ENCODE peak calls at places on chromosomes 13 and 19, in nine cellular contexts. Z, G, Q, W, K, Y, F, S and P are unnamed samples.

GRCh38 chr13:78680064-78680463 is 21.1 kb upstream of the OBI1 start:
- DNase-seq in G (no peak), W (no peak), Z (no peak), Y (no peak), S (no peak), F (no peak), K (no peak), Q (no peak), P (no peak)

GRCh38 chr13:110593430-110594130 is 21.8 kb upstream of the NAXD start:
- DNase-seq in F (no peak), Q (peak), S (no peak), W (no peak), K (no peak), G (no peak), Y (peak), Z (peak), P (peak)

GRCh38 chr13:28819046-28819747 is 942 bp upstream of the MTUS2 start:
- DNase-seq in F (no peak), S (no peak), K (no peak), W (no peak), G (no peak), Q (no peak), Z (peak), Y (peak), P (no peak)

GRCh38 chr13:46751811-46752635 is 44.9 kb downstream of the ESD start:
- DNase-seq in S (peak), W (peak), Q (peak), F (no peak), K (no peak), G (peak), Y (peak), Z (peak), P (no peak)

GRCh38 chr19:7088999-7089398 is 19.5 kb downstream of the ZNF557 start:
- DNase-seq in K (no peak), Y (no peak), F (no peak), S (no peak), Q (no peak), G (no peak), Z (no peak), W (no peak), P (no peak)

GRCh38 chr13:109569938-109570711 is 216.3 kb downstream of the IRS2 start:
- DNase-seq in Z (no peak), S (no peak), Y (no peak), W (no peak), Q (peak), G (peak), K (no peak), F (no peak), P (no peak)

GRCh38 chr19:2603320-2603719 is 99.2 kb downstream of the GNG7 start:
- DNase-seq in W (no peak), G (no peak), S (no peak), Y (peak), K (no peak), Q (no peak), F (no peak), Z (peak), P (no peak)

GRCh38 chr19:41422955-41423354 is 4.2 kb downstream of the B3GNT8 start:
- DNase-seq in Z (no peak), W (no peak), S (no peak), K (no peak), Y (no peak), G (no peak), Q (no peak), F (no peak), P (no peak)

GRCh38 chr19:49398001-49398615 is 10.1 kb downstream of the KASH5 start:
- DNase-seq in Y (no peak), K (no peak), Q (no peak), Z (no peak), F (no peak), G (no peak), S (no peak), W (no peak), P (no peak)

GRCh38 chr19:1621574-1621973 is 16.3 kb upstream of the UQCR11 start:
- DNase-seq in F (no peak), S (no peak), W (no peak), Q (no peak), Y (no peak), Z (no peak), G (no peak), K (no peak), P (no peak)

GRCh38 chr13:102191951-102192461 is 209.8 kb downstream of the FGF14 start:
- DNase-seq in Y (peak), W (no peak), Z (peak), Q (no peak), K (no peak), F (no peak), S (no peak), G (no peak), P (no peak)

GRCh38 chr13:39490136-39490535 is 112.9 kb downstream of the LHFPL6 start:
- DNase-seq in G (no peak), K (no peak), Z (peak), W (no peak), F (no peak), Q (no peak), S (no peak), Y (no peak), P (no peak)

GRCh38 chr19:40954573-40954972 is 36.5 kb upstream of the CYP2B6 start:
- DNase-seq in Y (no peak), G (no peak), S (no peak), K (no peak), W (no peak), F (no peak), Q (no peak), Z (no peak), P (no peak)

GRCh38 chr19:12778020-12778904 is 2.9 kb upstream of the HOOK2 start:
- DNase-seq in Z (peak), Q (peak), F (peak), S (no peak), G (no peak), Y (peak), K (no peak), W (no peak), P (peak)

GRCh38 chr19:40811478-40812341 is 12.7 kb downstream of the EGLN2 start:
- DNase-seq in S (no peak), K (no peak), W (no peak), G (no peak), F (peak), Y (no peak), Z (peak), Q (peak), P (no peak)

GRCh38 chr13:100131863-100132574 is 43.1 kb downstream of the PCCA start:
- DNase-seq in W (no peak), F (no peak), K (no peak), Z (no peak), G (no peak), Q (no peak), Y (peak), S (no peak), P (peak)